ENCODE peak calls at places on chromosomes 2 and 18, in nine cellular contexts. S is activated naive CD8-positive, alpha-beta T cell treated with anti-CD3 and anti-CD28 coated beads for 36 hours; G is cerebellum; Z is K562; T is NCI-H1105; C is NCI-H1092 treated with DMSO at 0.1 percent for 48 hours; V is ureter; P is head of caudate nucleus; L is GM19239. I is an unnamed sample.
A peak's percentile ranks its signal among the peaks of the same experiment; 100 is the strongest.

GRCh38 chr2:112198780-112199179 is 56.1 kb downstream of the ZC3H8 start:
- DNase-seq in S (no peak), G (no peak), Z (no peak), T (no peak), C (no peak), V (no peak), P (no peak), L (no peak), I (no peak)

GRCh38 chr2:38439226-38439612 is 62.1 kb upstream of the ATL2 start:
- DNase-seq in S (no peak), G (no peak), Z (no peak), T (no peak), C (no peak), V (no peak), P (no peak), L (no peak), I (no peak)

GRCh38 chr2:133422946-133423345 is 145.3 kb downstream of the NCKAP5 start:
- DNase-seq in S (no peak), G (no peak), Z (no peak), T (no peak), C (no peak), V (no peak), P (no peak), L (no peak), I (no peak)

GRCh38 chr2:23632386-23632785 is 247.4 kb downstream of the KLHL29 start:
- DNase-seq in S (no peak), G (no peak), Z (no peak), T (no peak), C (no peak), V (no peak), P (no peak), L (no peak), I (no peak)

GRCh38 chr18:68418881-68419280 is 296.0 kb downstream of the TMX3 start:
- DNase-seq in S (no peak), G (no peak), Z (no peak), T (no peak), C (no peak), V (no peak), P (no peak), L (no peak), I (no peak)

GRCh38 chr18:25834061-25834460 is 256.4 kb downstream of the SS18 start:
- DNase-seq in S (no peak), G (no peak), Z (no peak), T (no peak), C (no peak), V (no peak), P (no peak), L (no peak), I (no peak)

GRCh38 chr2:3479430-3480320 is 39.7 kb downstream of the ADI1 start:
- DNase-seq in S (no peak), G (no peak), Z (no peak), T (no peak), C (no peak), V (no peak), P (no peak), L (no peak), I (peak; percentile 42)

GRCh38 chr2:127695491-127696472 is 5.5 kb upstream of the SFT2D3 start:
- DNase-seq in S (peak; percentile 38), G (no peak), Z (no peak), T (no peak), C (no peak), V (peak; percentile 73), P (peak; percentile 81), L (no peak), I (no peak)

GRCh38 chr2:237421542-237422047 is 7.6 kb upstream of the COL6A3 start:
- DNase-seq in S (peak; percentile 78), G (peak; percentile 13), Z (peak; percentile 35), T (peak; percentile 54), C (peak; percentile 67), V (peak; percentile 80), P (peak; percentile 66), L (peak; percentile 41), I (peak; percentile 65)

GRCh38 chr2:230650585-230651137 is 62.0 kb upstream of the CAB39 start:
- DNase-seq in S (no peak), G (no peak), Z (peak; percentile 34), T (no peak), C (no peak), V (no peak), P (no peak), L (no peak), I (no peak)

GRCh38 chr2:29260151-29260772 is 145.0 kb downstream of the CLIP4 start:
- DNase-seq in S (no peak), G (no peak), Z (no peak), T (no peak), C (no peak), V (no peak), P (no peak), L (no peak), I (no peak)

GRCh38 chr2:234686088-234686890 is 189.4 kb upstream of the ARL4C start:
- DNase-seq in S (no peak), G (no peak), Z (no peak), T (no peak), C (no peak), V (no peak), P (no peak), L (no peak), I (no peak)

GRCh38 chr2:213247566-213247965 is 36.7 kb upstream of the SPAG16 start:
- DNase-seq in S (no peak), G (no peak), Z (no peak), T (no peak), C (no peak), V (no peak), P (no peak), L (no peak), I (no peak)

GRCh38 chr2:144330951-144331651 is 188.8 kb downstream of the ZEB2 start:
- DNase-seq in S (peak; percentile 41), G (no peak), Z (no peak), T (no peak), C (peak; percentile 16), V (no peak), P (no peak), L (no peak), I (no peak)

GRCh38 chr2:129911363-129912065 is 68.0 kb upstream of the RAB6C start:
- DNase-seq in S (no peak), G (no peak), Z (no peak), T (no peak), C (no peak), V (no peak), P (no peak), L (no peak), I (no peak)

GRCh38 chr2:88307817-88308216 is 137.7 kb downstream of the THNSL2 start:
- DNase-seq in S (no peak), G (no peak), Z (peak; percentile 26), T (peak; percentile 7), C (no peak), V (no peak), P (no peak), L (no peak), I (no peak)

GRCh38 chr2:169799555-169799954 is 884 bp downstream of the SSB start:
- DNase-seq in S (no peak), G (peak; percentile 5), Z (peak; percentile 24), T (no peak), C (no peak), V (no peak), P (no peak), L (no peak), I (peak; percentile 5)

GRCh38 chr18:58178476-58178875 is 134.4 kb downstream of the NEDD4L start:
- DNase-seq in S (no peak), G (no peak), Z (no peak), T (no peak), C (no peak), V (no peak), P (no peak), L (no peak), I (no peak)

GRCh38 chr2:164542584-164543021 is 78.7 kb downstream of the GRB14 start:
- DNase-seq in S (no peak), G (no peak), Z (no peak), T (peak; percentile 19), C (peak; percentile 32), V (no peak), P (no peak), L (no peak), I (peak; percentile 39)

GRCh38 chr2:226738821-226739507 is 60.7 kb downstream of the IRS1 start:
- DNase-seq in S (no peak), G (no peak), Z (no peak), T (no peak), C (no peak), V (no peak), P (no peak), L (no peak), I (no peak)

GRCh38 chr18:44812426-44812825 is 131.7 kb downstream of the SETBP1 start:
- DNase-seq in S (no peak), G (peak; percentile 56), Z (no peak), T (no peak), C (no peak), V (no peak), P (no peak), L (no peak), I (no peak)

GRCh38 chr2:237552911-237553310 is 13.5 kb upstream of the PRLH start:
- DNase-seq in S (no peak), G (no peak), Z (no peak), T (no peak), C (no peak), V (no peak), P (no peak), L (no peak), I (no peak)

GRCh38 chr2:226791056-226791486 is 8.5 kb downstream of the IRS1 start:
- DNase-seq in S (peak; percentile 59), G (peak; percentile 72), Z (no peak), T (no peak), C (peak; percentile 77), V (peak; percentile 64), P (no peak), L (no peak), I (peak; percentile 44)

GRCh38 chr2:234671716-234672115 is 174.8 kb upstream of the ARL4C start:
- DNase-seq in S (no peak), G (no peak), Z (no peak), T (no peak), C (no peak), V (no peak), P (no peak), L (no peak), I (no peak)

GRCh38 chr2:47429795-47430194 is 26.8 kb downstream of the MSH2 start:
- DNase-seq in S (no peak), G (no peak), Z (no peak), T (no peak), C (no peak), V (no peak), P (no peak), L (no peak), I (no peak)

GRCh38 chr2:104862061-104862941 is 8.4 kb downstream of the POU3F3 start:
- DNase-seq in S (no peak), G (peak; percentile 49), Z (no peak), T (peak; percentile 38), C (no peak), V (no peak), P (peak; percentile 68), L (no peak), I (no peak)

GRCh38 chr2:230944804-230945372 is 19.8 kb upstream of the GPR55 start:
- DNase-seq in S (no peak), G (no peak), Z (no peak), T (no peak), C (no peak), V (no peak), P (no peak), L (no peak), I (no peak)